ENCODE peak calls at places on chromosome 17, in six cellular contexts. B is RPMI8226, C is C1 segment of cervical spinal cord, P is HTR-8/SVneo, R is left colon, O is EH. Q is an unnamed sample.
A peak's percentile ranks its signal among the peaks of the same experiment; 100 is the strongest.

GRCh38 chr17:61568219-61569072 is 22.6 kb downstream of the NACA2 start:
- DNase-seq in B (no peak), C (no peak), P (no peak), R (no peak), O (no peak), Q (no peak)

GRCh38 chr17:78581304-78581703 is 4.1 kb upstream of the DNAH17 start:
- DNase-seq in B (no peak), C (no peak), P (no peak), R (no peak), O (no peak), Q (no peak)

GRCh38 chr17:64591944-64592343 is 70.2 kb downstream of the SMURF2 start:
- DNase-seq in B (no peak), C (no peak), P (no peak), R (no peak), O (no peak), Q (no peak)

GRCh38 chr17:29158515-29159275 is 21.5 kb downstream of the MYO18A start:
- DNase-seq in B (no peak), C (no peak), P (peak; percentile 83), R (no peak), O (peak; percentile 89), Q (no peak)

GRCh38 chr17:50689251-50689650 is 18.5 kb downstream of the ANKRD40 start:
- DNase-seq in B (no peak), C (no peak), P (peak; percentile 69), R (no peak), O (peak; percentile 71), Q (no peak)

GRCh38 chr17:34311291-34311690 is 7.9 kb upstream of the CCL8 start:
- DNase-seq in B (no peak), C (no peak), P (no peak), R (no peak), O (no peak), Q (no peak)

GRCh38 chr17:38915639-38915995 is 9.8 kb upstream of the LASP1NB start:
- DNase-seq in B (no peak), C (no peak), P (no peak), R (no peak), O (no peak), Q (no peak)

GRCh38 chr17:82825540-82826124 is 14.2 kb downstream of the ZNF750 start:
- DNase-seq in B (no peak), C (no peak), P (no peak), R (no peak), O (no peak), Q (no peak)

GRCh38 chr17:39938140-39938869 is 10.8 kb downstream of the LRRC3C start:
- DNase-seq in B (no peak), C (no peak), P (no peak), R (no peak), O (no peak), Q (no peak)

GRCh38 chr17:39264119-39264518 is 38.4 kb upstream of the STAC2 start:
- DNase-seq in B (no peak), C (no peak), P (no peak), R (no peak), O (no peak), Q (no peak)

GRCh38 chr17:29291163-29291752 is 2.7 kb downstream of the NUFIP2 start:
- DNase-seq in B (peak; percentile 75), C (no peak), P (peak; percentile 60), R (no peak), O (peak; percentile 76), Q (no peak)

GRCh38 chr17:15928286-15928785 is 16.6 kb upstream of the ADORA2B start:
- DNase-seq in B (no peak), C (no peak), P (no peak), R (no peak), O (no peak), Q (no peak)

GRCh38 chr17:13474073-13474800 is 127.5 kb downstream of the HS3ST3A1 start:
- DNase-seq in B (no peak), C (no peak), P (no peak), R (no peak), O (no peak), Q (no peak)

GRCh38 chr17:42233994-42234393 is 39.7 kb upstream of the GHDC start:
- DNase-seq in B (no peak), C (no peak), P (no peak), R (no peak), O (no peak), Q (no peak)

GRCh38 chr17:63834431-63835166 is 7.1 kb upstream of the FTSJ3 start:
- DNase-seq in B (peak; percentile 89), C (no peak), P (peak; percentile 79), R (peak; percentile 55), O (peak; percentile 84), Q (peak; percentile 65)

GRCh38 chr17:74619077-74619673 is 4.4 kb downstream of the CD300E start:
- DNase-seq in B (no peak), C (no peak), P (no peak), R (no peak), O (no peak), Q (no peak)

GRCh38 chr17:31680126-31680525 is 178.9 kb downstream of the COPRS start:
- DNase-seq in B (no peak), C (no peak), P (no peak), R (no peak), O (no peak), Q (peak; percentile 12)

Q was measured in activated T-helper 2 cell treated with anti-CD3 and anti-CD28 coated beads, Interferon-gamma antibody, Interleukin-2, Interleukin-4, amounts not matched to agents 10 μg/mL and 5 μg/mL and 100 μg/mL, durations not matched to agents 14 hours and 24 hours and 36 hours.